ENCODE peak calls at places on chromosomes 7 and 10, in nine cellular contexts. One of them, this sample, is unnamed.

GRCh38 chr10:77328272-77328816 is 309.3 kb downstream of the KCNMA1 start:
- DNase-seq in colonic mucosa: peak; percentile 18
- DNase-seq in tibial nerve: no peak
- DNase-seq in mammary epithelial cell: no peak
- DNase-seq in PC-3: peak; percentile 88
- DNase-seq in OCI-LY7: peak; percentile 6
- DNase-seq in sigmoid colon: no peak
- DNase-seq in pancreas: no peak
- DNase-seq in endodermal cell: peak; percentile 87
- DNase-seq in this sample: no peak

GRCh38 chr7:137146552-137146961 is 197.0 kb downstream of the PTN start:
- DNase-seq in endodermal cell: no peak
- DNase-seq in colonic mucosa: no peak
- DNase-seq in PC-3: peak; percentile 55
- DNase-seq in sigmoid colon: no peak
- DNase-seq in tibial nerve: no peak
- DNase-seq in mammary epithelial cell: peak; percentile 73
- DNase-seq in OCI-LY7: no peak
- DNase-seq in pancreas: no peak
- DNase-seq in this sample: no peak

GRCh38 chr7:95772298-95772770 is at the start of gene DYNC1I1:
- DNase-seq in OCI-LY7: no peak
- DNase-seq in colonic mucosa: peak; percentile 61
- DNase-seq in sigmoid colon: peak; percentile 88
- DNase-seq in pancreas: peak; percentile 85
- DNase-seq in mammary epithelial cell: peak; percentile 73
- DNase-seq in PC-3: peak; percentile 80
- DNase-seq in tibial nerve: peak; percentile 17
- DNase-seq in endodermal cell: peak; percentile 87
- DNase-seq in this sample: peak; percentile 76

GRCh38 chr10:119316729-119317097 is 109.3 kb downstream of the GRK5 start:
- DNase-seq in tibial nerve: no peak
- DNase-seq in PC-3: peak; percentile 73
- DNase-seq in endodermal cell: peak; percentile 70
- DNase-seq in pancreas: no peak
- DNase-seq in colonic mucosa: no peak
- DNase-seq in OCI-LY7: no peak
- DNase-seq in sigmoid colon: no peak
- DNase-seq in mammary epithelial cell: peak; percentile 63
- DNase-seq in this sample: no peak

GRCh38 chr10:35369049-35369760 is 32.9 kb downstream of the CCNY start:
- DNase-seq in OCI-LY7: no peak
- DNase-seq in pancreas: no peak
- DNase-seq in tibial nerve: no peak
- DNase-seq in PC-3: no peak
- DNase-seq in colonic mucosa: no peak
- DNase-seq in sigmoid colon: no peak
- DNase-seq in endodermal cell: no peak
- DNase-seq in mammary epithelial cell: no peak
- DNase-seq in this sample: no peak

GRCh38 chr10:69661414-69662172 is 31.5 kb downstream of the FAM241B start:
- DNase-seq in OCI-LY7: no peak
- DNase-seq in sigmoid colon: no peak
- DNase-seq in endodermal cell: no peak
- DNase-seq in mammary epithelial cell: no peak
- DNase-seq in colonic mucosa: no peak
- DNase-seq in pancreas: no peak
- DNase-seq in PC-3: no peak
- DNase-seq in tibial nerve: no peak
- DNase-seq in this sample: no peak

GRCh38 chr7:3888096-3888495 is 587.0 kb downstream of the SDK1 start:
- DNase-seq in endodermal cell: no peak
- DNase-seq in OCI-LY7: no peak
- DNase-seq in tibial nerve: peak; percentile 21
- DNase-seq in sigmoid colon: no peak
- DNase-seq in PC-3: no peak
- DNase-seq in mammary epithelial cell: no peak
- DNase-seq in colonic mucosa: no peak
- DNase-seq in pancreas: no peak
- DNase-seq in this sample: no peak

GRCh38 chr10:114684085-114684821 is 26.2 kb upstream of the ABLIM1 start:
- DNase-seq in OCI-LY7: no peak
- DNase-seq in mammary epithelial cell: no peak
- DNase-seq in sigmoid colon: peak; percentile 69
- DNase-seq in PC-3: peak; percentile 43
- DNase-seq in pancreas: peak; percentile 64
- DNase-seq in endodermal cell: no peak
- DNase-seq in tibial nerve: peak; percentile 36
- DNase-seq in colonic mucosa: peak; percentile 79
- DNase-seq in this sample: peak; percentile 69

GRCh38 chr7:19368540-19368939 is 223.3 kb upstream of the FERD3L start:
- DNase-seq in sigmoid colon: no peak
- DNase-seq in endodermal cell: peak; percentile 52
- DNase-seq in colonic mucosa: no peak
- DNase-seq in tibial nerve: no peak
- DNase-seq in OCI-LY7: no peak
- DNase-seq in pancreas: no peak
- DNase-seq in mammary epithelial cell: no peak
- DNase-seq in PC-3: no peak
- DNase-seq in this sample: no peak

GRCh38 chr7:85172530-85172941 is 14.3 kb downstream of the SEMA3D start:
- DNase-seq in mammary epithelial cell: peak; percentile 61
- DNase-seq in OCI-LY7: no peak
- DNase-seq in colonic mucosa: no peak
- DNase-seq in tibial nerve: no peak
- DNase-seq in endodermal cell: no peak
- DNase-seq in PC-3: no peak
- DNase-seq in sigmoid colon: no peak
- DNase-seq in pancreas: no peak
- DNase-seq in this sample: no peak

DNA sequence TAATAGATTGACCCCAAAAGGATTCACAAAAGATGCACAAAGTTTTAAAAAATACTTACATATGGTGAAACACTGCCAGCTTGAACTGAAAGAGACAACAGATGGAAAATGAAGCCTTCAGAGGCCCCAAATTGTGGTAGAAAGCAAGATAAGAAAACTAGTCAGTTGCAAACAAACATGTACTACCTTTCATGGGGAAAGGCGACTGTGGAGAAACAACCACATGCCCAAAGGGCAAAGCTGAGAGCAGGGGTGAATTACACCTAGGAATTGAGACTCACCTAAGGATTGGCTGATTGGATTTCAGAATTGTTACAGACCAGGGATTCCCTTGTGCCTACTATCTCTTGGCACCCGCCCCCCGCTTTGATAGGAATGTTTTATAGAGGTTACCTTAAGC is 13.1 kb downstream of the EPC1 start:
- DNase-seq in endodermal cell: no peak
- DNase-seq in OCI-LY7: no peak
- DNase-seq in sigmoid colon: no peak
- DNase-seq in tibial nerve: no peak
- DNase-seq in pancreas: no peak
- DNase-seq in colonic mucosa: no peak
- DNase-seq in mammary epithelial cell: no peak
- DNase-seq in PC-3: no peak
- DNase-seq in this sample: no peak
- H3K4me1 ChIP-seq in endodermal cell: peaks cover 31% of the 10 kb centered on the region
- H3K4me1 ChIP-seq in OCI-LY7: peaks cover 9% of the 10 kb centered on the region
- H3K4me1 ChIP-seq in sigmoid colon: peaks cover 93% of the 10 kb centered on the region
- H3K4me1 ChIP-seq in tibial nerve: peaks cover 100% of the 10 kb centered on the region
- H3K4me1 ChIP-seq in pancreas: peaks cover 64% of the 10 kb centered on the region
- H3K4me1 ChIP-seq in colonic mucosa: peaks cover 23% of the 10 kb centered on the region
- H3K4me1 ChIP-seq in mammary epithelial cell: peaks cover 14% of the 10 kb centered on the region
- H3K4me1 ChIP-seq in PC-3: peaks cover 55% of the 10 kb centered on the region
- H3K4me1 ChIP-seq in this sample: peaks cover 87% of the 10 kb centered on the region

GRCh38 chr10:89043052-89043451 is 52.5 kb downstream of the FAS start:
- DNase-seq in sigmoid colon: no peak
- DNase-seq in PC-3: no peak
- DNase-seq in colonic mucosa: no peak
- DNase-seq in tibial nerve: no peak
- DNase-seq in pancreas: no peak
- DNase-seq in mammary epithelial cell: no peak
- DNase-seq in endodermal cell: no peak
- DNase-seq in OCI-LY7: no peak
- DNase-seq in this sample: no peak
- H3K4me3 ChIP-seq in sigmoid colon: no peak overlapping the region
- H3K4me3 ChIP-seq in PC-3: no peak overlapping the region
- H3K4me3 ChIP-seq in colonic mucosa: no peak overlapping the region
- H3K4me3 ChIP-seq in tibial nerve: no peak overlapping the region
- H3K4me3 ChIP-seq in pancreas: no peak overlapping the region
- H3K4me3 ChIP-seq in mammary epithelial cell: no peak overlapping the region
- H3K4me3 ChIP-seq in endodermal cell: no peak overlapping the region
- H3K4me3 ChIP-seq in OCI-LY7: no peak overlapping the region
- H3K4me3 ChIP-seq in this sample: no peak overlapping the region

DNA sequence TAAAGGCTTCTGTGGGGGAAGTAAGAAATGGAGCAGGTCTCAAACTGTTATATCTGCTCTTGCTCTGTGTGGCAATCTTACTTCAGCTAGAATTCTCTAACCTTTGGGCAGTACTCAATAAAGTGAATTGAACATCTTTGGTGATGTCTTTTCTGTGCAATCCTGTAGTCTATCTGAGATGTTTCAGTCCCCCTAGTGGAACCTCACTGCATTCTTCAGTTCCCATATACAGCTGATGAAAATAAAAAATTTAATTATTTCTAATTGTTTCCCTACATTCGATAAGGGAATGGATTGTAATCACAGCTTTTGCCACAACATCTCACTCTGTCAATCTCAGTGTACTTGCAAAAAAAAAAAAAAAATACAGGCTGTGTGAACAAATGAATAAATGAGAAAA is 522.6 kb downstream of the DNAJB9 start:
- DNase-seq in colonic mucosa: no peak
- DNase-seq in pancreas: no peak
- DNase-seq in OCI-LY7: no peak
- DNase-seq in endodermal cell: no peak
- DNase-seq in tibial nerve: no peak
- DNase-seq in mammary epithelial cell: no peak
- DNase-seq in sigmoid colon: no peak
- DNase-seq in PC-3: no peak
- DNase-seq in this sample: no peak
- TF ChIP-seq CTCF in colonic mucosa: no peak
- TF ChIP-seq CTCF in pancreas: no peak
- TF ChIP-seq CTCF in OCI-LY7: peak; percentile 47
- TF ChIP-seq CTCF in endodermal cell: peak; percentile 65
- TF ChIP-seq CTCF in tibial nerve: no peak
- TF ChIP-seq CTCF in mammary epithelial cell: no peak
- TF ChIP-seq CTCF in sigmoid colon: no peak
- TF ChIP-seq CTCF in PC-3: peak; percentile 21
- TF ChIP-seq CTCF in this sample: no peak

GRCh38 chr7:17142831-17143541 is 155.5 kb upstream of the AHR start:
- DNase-seq in pancreas: no peak
- DNase-seq in OCI-LY7: no peak
- DNase-seq in colonic mucosa: no peak
- DNase-seq in mammary epithelial cell: peak; percentile 35
- DNase-seq in sigmoid colon: no peak
- DNase-seq in PC-3: peak; percentile 46
- DNase-seq in endodermal cell: no peak
- DNase-seq in tibial nerve: no peak
- DNase-seq in this sample: no peak

GRCh38 chr7:17139081-17139480 is 159.4 kb upstream of the AHR start:
- DNase-seq in PC-3: peak; percentile 56
- DNase-seq in OCI-LY7: no peak
- DNase-seq in sigmoid colon: no peak
- DNase-seq in endodermal cell: no peak
- DNase-seq in tibial nerve: no peak
- DNase-seq in mammary epithelial cell: no peak
- DNase-seq in colonic mucosa: no peak
- DNase-seq in pancreas: no peak
- DNase-seq in this sample: no peak

GRCh38 chr7:17136156-17136555 is 162.3 kb upstream of the AHR start:
- DNase-seq in PC-3: no peak
- DNase-seq in pancreas: no peak
- DNase-seq in endodermal cell: no peak
- DNase-seq in sigmoid colon: no peak
- DNase-seq in mammary epithelial cell: no peak
- DNase-seq in OCI-LY7: no peak
- DNase-seq in colonic mucosa: no peak
- DNase-seq in tibial nerve: no peak
- DNase-seq in this sample: no peak

GRCh38 chr7:17144313-17144712 is 154.1 kb upstream of the AHR start:
- DNase-seq in colonic mucosa: no peak
- DNase-seq in mammary epithelial cell: peak; percentile 78
- DNase-seq in endodermal cell: no peak
- DNase-seq in pancreas: no peak
- DNase-seq in OCI-LY7: no peak
- DNase-seq in PC-3: peak; percentile 78
- DNase-seq in tibial nerve: no peak
- DNase-seq in sigmoid colon: no peak
- DNase-seq in this sample: no peak

GRCh38 chr7:17140421-17140820 is 158.0 kb upstream of the AHR start:
- DNase-seq in tibial nerve: no peak
- DNase-seq in mammary epithelial cell: peak; percentile 48
- DNase-seq in OCI-LY7: no peak
- DNase-seq in colonic mucosa: no peak
- DNase-seq in sigmoid colon: no peak
- DNase-seq in PC-3: peak; percentile 87
- DNase-seq in endodermal cell: no peak
- DNase-seq in pancreas: no peak
- DNase-seq in this sample: no peak
- H3K4me1 ChIP-seq in tibial nerve: peaks cover 34% of the 10 kb centered on the region
- H3K4me1 ChIP-seq in mammary epithelial cell: peaks cover 43% of the 10 kb centered on the region
- H3K4me1 ChIP-seq in OCI-LY7: no peaks in the 10 kb centered on the region
- H3K4me1 ChIP-seq in colonic mucosa: no peaks in the 10 kb centered on the region
- H3K4me1 ChIP-seq in sigmoid colon: peaks cover 11% of the 10 kb centered on the region
- H3K4me1 ChIP-seq in PC-3: peaks cover 67% of the 10 kb centered on the region
- H3K4me1 ChIP-seq in endodermal cell: peaks cover 5% of the 10 kb centered on the region
- H3K4me1 ChIP-seq in pancreas: peaks cover 27% of the 10 kb centered on the region
- H3K4me1 ChIP-seq in this sample: peaks cover 19% of the 10 kb centered on the region

GRCh38 chr10:122141821-122142651 is 129.1 kb upstream of the BTBD16 start:
- DNase-seq in colonic mucosa: no peak
- DNase-seq in OCI-LY7: no peak
- DNase-seq in pancreas: no peak
- DNase-seq in endodermal cell: no peak
- DNase-seq in sigmoid colon: no peak
- DNase-seq in PC-3: peak; percentile 62
- DNase-seq in tibial nerve: no peak
- DNase-seq in mammary epithelial cell: peak; percentile 44
- DNase-seq in this sample: no peak
- H3K4me3 ChIP-seq in colonic mucosa: no peak overlapping the region
- H3K4me3 ChIP-seq in OCI-LY7: no peak overlapping the region
- H3K4me3 ChIP-seq in pancreas: no peak overlapping the region
- H3K4me3 ChIP-seq in endodermal cell: no peak overlapping the region
- H3K4me3 ChIP-seq in sigmoid colon: no peak overlapping the region
- H3K4me3 ChIP-seq in PC-3: peak overlapping the region; percentile 56
- H3K4me3 ChIP-seq in tibial nerve: no peak overlapping the region
- H3K4me3 ChIP-seq in mammary epithelial cell: no peak overlapping the region
- H3K4me3 ChIP-seq in this sample: no peak overlapping the region